ENCODE peak calls at places on chromosomes 11 and 22, in five cellular contexts. D is AG04450, A is GM12878, W is thyroid gland, C is heart right ventricle. L is an unnamed sample.

GRCh38 chr11:12248330-12248729 is 129.0 kb upstream of the PARVA start:
- DNase-seq in D (no peak), W (peak), A (no peak), C (peak), L (peak)

GRCh38 chr22:36425977-36426523 is 38.3 kb upstream of the MYH9 start:
- DNase-seq in W (no peak), C (peak), A (no peak), D (no peak), L (peak)

GRCh38 chr11:118742304-118742703 is 48.7 kb downstream of the DDX6 start:
- DNase-seq in A (no peak), D (no peak), C (no peak), W (peak), L (no peak)

GRCh38 chr22:24409707-24410106 is 17.7 kb upstream of the ADORA2A start:
- DNase-seq in C (no peak), W (no peak), D (no peak), A (no peak), L (no peak)

GRCh38 chr22:36411589-36412258 is 24.0 kb upstream of the MYH9 start:
- DNase-seq in W (peak), C (no peak), D (no peak), A (no peak), L (no peak)

GRCh38 chr22:19889951-19890350 is 35.3 kb upstream of the GNB1L start:
- DNase-seq in W (no peak), C (no peak), D (no peak), A (no peak), L (no peak)

GRCh38 chr11:20116825-20117224 is 43.5 kb downstream of the DBX1 start:
- DNase-seq in C (no peak), A (no peak), D (no peak), W (no peak), L (no peak)

GRCh38 chr11:12140186-12140938 is 30.0 kb downstream of the MICAL2 start:
- DNase-seq in D (no peak), C (no peak), A (no peak), W (peak), L (no peak)

GRCh38 chr11:61509058-61510029 is 795 bp downstream of the LRRC10B start:
- DNase-seq in A (no peak), C (peak), W (peak), D (no peak), L (no peak)

GRCh38 chr11:68680541-68681231 is 3.7 kb upstream of the GAL start:
- DNase-seq in D (no peak), C (no peak), A (no peak), W (no peak), L (no peak)

GRCh38 chr11:75944515-75944914 is 129.5 kb downstream of the UVRAG start:
- DNase-seq in D (no peak), C (no peak), A (no peak), W (no peak), L (no peak)

GRCh38 chr11:92765965-92766371 is 203.5 kb upstream of the MTNR1B start:
- DNase-seq in W (peak), C (peak), A (no peak), D (no peak), L (peak)

GRCh38 chr22:36064358-36064757 is 35.7 kb upstream of the RBFOX2 start:
- DNase-seq in A (no peak), W (no peak), D (no peak), C (no peak), L (no peak)

GRCh38 chr22:35335468-35335867 is 35.8 kb downstream of the TOM1 start:
- DNase-seq in D (no peak), A (no peak), W (no peak), C (no peak), L (no peak)

GRCh38 chr22:50169774-50170341 is 673 bp upstream of the PANX2 start:
- DNase-seq in D (no peak), W (peak), C (no peak), A (no peak), L (no peak)

GRCh38 chr22:27381960-27382742 is 419.4 kb downstream of the MN1 start:
- DNase-seq in A (no peak), W (no peak), C (no peak), D (no peak), L (no peak)

GRCh38 chr22:37801946-37802309 is 5.8 kb upstream of the GCAT start:
- DNase-seq in D (no peak), A (no peak), C (no peak), W (peak), L (no peak)

GRCh38 chr11:59676205-59676604 is 7.4 kb upstream of the PATL1 start:
- DNase-seq in C (no peak), W (no peak), D (no peak), A (no peak), L (no peak)

GRCh38 chr11:131889146-131889577 is 518.7 kb downstream of the NTM start:
- DNase-seq in W (no peak), C (no peak), D (peak), A (peak), L (no peak)

GRCh38 chr22:25602924-25603323 is 38.4 kb downstream of the GRK3 start:
- DNase-seq in C (no peak), D (no peak), A (no peak), W (no peak), L (no peak)

GRCh38 chr22:31289335-31289734 is 3.0 kb downstream of the PIK3IP1 start:
- DNase-seq in D (no peak), C (no peak), W (no peak), A (no peak), L (no peak)

GRCh38 chr11:17250561-17251350 is 25.8 kb upstream of the NUCB2 start:
- DNase-seq in C (no peak), W (no peak), A (no peak), D (no peak), L (no peak)

GRCh38 chr22:44680481-44680894 is 21.5 kb upstream of the PRR5 start:
- DNase-seq in W (no peak), A (no peak), C (no peak), D (no peak), L (no peak)

GRCh38 chr11:75625970-75626691 is 42.7 kb downstream of the MAP6 start:
- DNase-seq in D (peak), W (no peak), A (no peak), C (no peak), L (no peak)

GRCh38 chr11:129375731-129376657 is at the start of gene BARX2:
- DNase-seq in W (peak), D (peak), A (no peak), C (no peak), L (no peak)

GRCh38 chr11:120881591-120881990 is 142.3 kb upstream of the TBCEL start:
- DNase-seq in W (no peak), C (no peak), D (no peak), A (no peak), L (no peak)

GRCh38 chr11:2806351-2807058 is 79.1 kb downstream of the CDKN1C start:
- DNase-seq in W (peak), C (peak), D (no peak), A (no peak), L (peak)

GRCh38 chr22:26725012-26725676 is 67.8 kb downstream of the MIAT start:
- DNase-seq in A (no peak), C (no peak), W (no peak), D (no peak), L (no peak)

GRCh38 chr11:11978792-11979486 is 29.5 kb downstream of the DKK3 start:
- DNase-seq in W (peak), D (no peak), A (no peak), C (peak), L (peak)

GRCh38 chr11:34002420-34002819 is 49.1 kb upstream of the CAPRIN1 start:
- DNase-seq in A (no peak), C (no peak), D (no peak), W (no peak), L (no peak)

GRCh38 chr22:27705391-27706080 is 96.0 kb downstream of the MN1 start:
- DNase-seq in C (no peak), A (no peak), D (no peak), W (no peak), L (no peak)

GRCh38 chr11:103862827-103863213 is 173.6 kb upstream of the DDI1 start:
- DNase-seq in D (no peak), W (no peak), A (no peak), C (no peak), L (no peak)

GRCh38 chr11:15649371-15650104 is 534.8 kb downstream of the INSC start:
- DNase-seq in A (no peak), W (no peak), D (no peak), C (no peak), L (no peak)

GRCh38 chr11:8928981-8929615 is 3.6 kb downstream of the C11orf16 start:
- DNase-seq in A (no peak), D (no peak), C (no peak), W (no peak), L (no peak)

GRCh38 chr22:22735695-22736611 is 91.5 kb downstream of the GGTLC2 start:
- DNase-seq in D (no peak), W (no peak), C (no peak), A (no peak), L (no peak)

GRCh38 chr22:22740560-22741276 is 96.3 kb downstream of the GGTLC2 start:
- DNase-seq in D (no peak), W (no peak), A (no peak), C (no peak), L (no peak)

GRCh38 chr22:22741843-22742242 is 97.4 kb downstream of the GGTLC2 start:
- DNase-seq in W (no peak), A (no peak), C (no peak), D (no peak), L (no peak)

GRCh38 chr22:22737590-22737989 is 93.2 kb downstream of the GGTLC2 start:
- DNase-seq in D (no peak), W (no peak), C (no peak), A (no peak), L (no peak)

DNA sequence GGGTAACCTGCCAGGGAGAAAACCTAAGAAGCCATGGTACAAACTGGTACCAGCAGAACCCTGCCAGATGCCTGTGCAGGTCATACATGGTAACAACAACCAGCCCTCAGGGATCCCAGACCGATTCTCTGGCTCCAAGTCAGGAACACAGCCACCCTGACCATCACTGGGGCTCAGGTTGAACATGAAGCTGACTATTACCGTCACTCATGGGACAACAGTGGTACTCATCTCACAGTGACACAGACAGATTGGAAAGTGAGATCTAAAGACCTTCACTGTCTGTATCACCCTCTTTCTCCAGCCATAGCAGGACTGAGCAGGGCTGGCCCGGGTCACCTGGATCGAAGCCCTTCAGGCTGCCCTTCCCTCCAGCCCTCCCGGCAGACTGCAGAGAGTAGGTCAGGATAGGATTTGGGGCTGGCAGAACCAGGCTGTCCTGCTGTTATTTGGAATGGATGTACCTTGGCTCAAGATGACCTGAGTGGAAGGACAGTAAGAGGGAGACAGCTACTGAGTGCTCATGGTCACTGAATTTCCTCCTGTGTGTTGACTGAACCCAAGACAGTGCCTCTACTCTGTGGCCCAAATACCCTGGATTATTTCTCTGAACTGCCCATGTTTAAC is 94.7 kb downstream of the GGTLC2 start:
- DNase-seq in A (no peak), W (no peak), D (no peak), C (no peak), L (no peak)
- H3K4me3 ChIP-seq in A (no peak), W (no peak), D (no peak), C (no peak), L (no peak)

DNA sequence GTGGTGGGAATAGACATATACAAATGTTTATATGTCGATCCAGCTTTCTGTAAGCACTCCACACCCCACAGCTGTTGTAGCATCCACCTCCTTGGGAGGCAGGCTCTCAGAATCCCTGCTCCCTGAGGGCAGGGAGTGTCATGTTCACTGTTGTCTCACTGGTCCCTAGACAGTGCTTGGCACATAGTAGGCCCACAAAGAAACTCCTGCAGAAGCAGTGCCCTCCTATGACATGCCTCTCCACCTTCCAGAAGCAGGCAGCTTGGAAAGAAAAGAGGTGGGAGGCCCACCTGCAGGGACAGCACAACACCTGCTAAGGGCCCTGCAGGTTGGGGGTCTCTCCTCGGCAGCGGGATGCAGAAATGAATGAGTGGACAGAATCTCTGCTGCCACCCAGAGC is 11.1 kb upstream of the CDC42EP2 start:
- DNase-seq in A (no peak), D (no peak), W (no peak), C (no peak), L (no peak)
- H3K27ac ChIP-seq in A (no peak), D (no peak), W (no peak), C (no peak), L (no peak)

GRCh38 chr22:42904049-42904448 is 47.0 kb upstream of the ARFGAP3 start:
- DNase-seq in C (no peak), A (no peak), W (no peak), D (no peak), L (no peak)

GRCh38 chr22:42905702-42906183 is 48.7 kb upstream of the ARFGAP3 start:
- DNase-seq in C (peak), D (no peak), A (no peak), W (peak), L (peak)

GRCh38 chr22:42905217-42905616 is 48.1 kb upstream of the ARFGAP3 start:
- DNase-seq in D (no peak), W (peak), C (peak), A (no peak), L (no peak)

GRCh38 chr22:42901790-42902508 is 44.9 kb upstream of the ARFGAP3 start:
- DNase-seq in A (no peak), D (no peak), C (peak), W (no peak), L (no peak)

GRCh38 chr22:42902875-42903510 is 45.9 kb upstream of the ARFGAP3 start:
- DNase-seq in D (peak), C (no peak), A (no peak), W (no peak), L (no peak)
- TF ChIP-seq CTCF in D (peak), C (no peak), A (no peak), W (no peak), L (no peak)

GRCh38 chr11:64638017-64638664 is 47.1 kb downstream of the SLC22A12 start:
- DNase-seq in W (peak), A (no peak), C (no peak), D (no peak), L (no peak)
- H3K4me3 ChIP-seq in W (no peak), A (no peak), C (peak), D (no peak), L (peak)

GRCh38 chr11:87451400-87451799 is 413.7 kb downstream of the TMEM135 start:
- DNase-seq in A (no peak), C (no peak), W (no peak), D (no peak), L (no peak)

GRCh38 chr11:87445002-87445401 is 407.3 kb downstream of the TMEM135 start:
- DNase-seq in A (no peak), W (no peak), D (no peak), C (no peak), L (no peak)

GRCh38 chr11:87443707-87444106 is 406.0 kb downstream of the TMEM135 start:
- DNase-seq in A (no peak), C (no peak), D (no peak), W (no peak), L (no peak)

DNA sequence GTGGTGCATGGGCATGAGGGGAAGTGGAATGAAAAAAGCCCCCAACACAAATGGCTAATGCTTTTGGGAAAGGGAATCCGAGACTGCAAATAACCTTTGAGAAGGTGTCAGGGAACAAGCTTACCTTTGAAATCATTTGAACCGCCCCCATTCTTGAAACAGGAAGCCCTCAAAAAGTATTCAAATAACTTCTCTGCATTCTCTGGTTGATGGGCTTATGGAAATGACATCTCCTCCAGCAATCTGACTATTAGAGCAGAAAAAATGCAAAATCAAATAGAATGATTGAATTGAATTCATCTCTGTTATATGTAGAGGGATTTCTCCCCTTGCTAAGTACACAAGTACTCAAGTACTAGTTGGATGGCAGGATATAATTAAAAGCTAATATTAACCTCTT is 409.9 kb downstream of the TMEM135 start:
- DNase-seq in A (no peak), C (no peak), D (no peak), W (no peak), L (no peak)
- H3K27ac ChIP-seq in A (no peak), C (no peak), D (no peak), W (no peak), L (no peak)

GRCh38 chr11:13354335-13354734 is 76.7 kb downstream of the BMAL1 start:
- DNase-seq in W (no peak), D (no peak), C (no peak), A (no peak), L (no peak)
- TF ChIP-seq CTCF in W (no peak), D (peak), C (no peak), A (peak), L (no peak)

DNA sequence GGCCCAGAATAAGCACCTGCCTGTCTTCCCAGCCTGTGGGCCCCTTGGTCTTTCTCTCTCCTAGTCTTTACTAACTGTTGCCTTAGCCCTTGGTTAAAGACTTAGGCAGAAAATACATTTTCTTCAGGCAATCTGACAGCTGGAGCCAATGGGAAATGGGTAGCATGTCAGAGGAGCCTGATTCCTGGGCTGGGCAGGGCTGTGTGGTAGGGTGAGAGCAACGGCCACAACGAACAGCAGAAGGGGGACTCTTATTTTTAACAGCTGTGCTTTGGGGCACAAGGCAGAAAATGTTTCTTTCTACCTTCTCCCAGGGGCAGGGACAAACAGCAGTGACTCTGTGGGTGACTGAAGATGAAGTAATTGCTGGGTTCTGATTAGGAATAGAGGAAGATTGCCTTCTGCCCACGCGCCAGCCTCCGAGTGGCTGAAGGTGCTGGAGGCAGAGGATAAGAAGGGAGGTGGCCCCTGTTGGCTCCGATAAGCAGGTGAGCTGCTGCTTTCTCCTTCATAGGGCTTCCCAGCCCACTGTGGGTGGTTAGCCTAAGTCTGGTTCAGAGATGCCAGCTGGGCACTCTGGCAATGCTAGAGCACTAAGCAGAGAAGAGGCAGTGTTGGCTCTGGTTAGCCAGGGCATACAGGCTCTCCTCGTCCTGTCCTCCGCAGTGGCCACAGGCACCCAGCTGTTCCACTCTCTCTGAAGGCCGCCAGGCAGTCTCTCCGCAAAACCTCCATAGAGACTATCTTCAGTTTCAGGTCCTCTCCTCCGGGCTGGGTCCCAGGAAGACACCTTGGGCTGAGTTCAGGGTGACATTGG is 1.5 kb downstream of the YPEL4 start:
- DNase-seq in A (no peak), C (no peak), D (no peak), W (no peak), L (no peak)
- H3K4me3 ChIP-seq in A (no peak), C (peak), D (peak), W (no peak), L (no peak)

DNA sequence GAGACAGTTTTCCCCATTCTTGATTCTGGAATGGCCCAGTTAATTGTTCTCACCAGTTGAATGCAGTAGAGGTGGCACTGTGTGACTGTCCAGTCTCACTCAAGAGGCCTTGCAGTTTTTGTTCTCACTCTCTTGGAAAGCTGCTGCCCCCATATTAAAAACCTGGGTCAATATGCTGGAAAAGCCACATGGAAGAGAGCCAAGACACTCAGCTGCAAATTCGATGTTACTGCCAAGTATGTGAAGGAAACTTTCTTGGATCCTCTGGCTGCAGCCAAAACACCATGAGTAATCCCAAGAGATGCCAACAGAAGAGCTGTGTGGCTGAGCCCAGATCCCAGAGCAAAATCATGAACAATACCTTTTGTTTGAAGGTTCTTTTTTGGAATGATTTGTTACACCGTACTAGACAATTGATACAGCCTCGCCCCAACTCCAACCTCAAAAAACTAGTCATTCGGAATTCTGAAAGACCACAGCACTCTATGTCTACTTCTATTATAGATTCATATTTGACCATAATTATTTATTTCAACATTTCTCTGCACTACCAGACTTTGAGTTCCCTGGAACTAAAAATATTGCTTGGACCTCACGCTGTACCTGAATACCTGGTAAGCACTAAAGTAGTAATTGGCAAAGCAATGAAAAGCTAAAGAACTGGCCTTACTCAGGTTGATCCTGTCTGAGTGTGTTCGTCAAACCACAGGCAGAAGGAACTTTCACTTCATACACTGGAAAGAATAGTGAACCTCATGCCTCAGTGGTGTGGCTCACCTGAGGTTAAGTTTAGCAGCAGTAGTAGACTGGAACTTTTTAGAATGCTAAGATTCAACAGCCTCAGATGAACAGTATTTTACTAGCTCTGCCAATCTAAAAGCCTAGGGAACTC is 378.8 kb downstream of the ETS1 start:
- DNase-seq in D (peak), A (no peak), W (peak), C (no peak), L (peak)
- H3K27ac ChIP-seq in D (peak), A (no peak), W (no peak), C (peak), L (no peak)